ENCODE peak calls at places on chromosomes 11 and 22, in four cellular contexts. I is GM12878, M is K562, O is HepG2. D is an unnamed sample.

GRCh38 chr11:95732930-95733602 is 56.5 kb downstream of the FAM76B start:
- DNase-seq in I (no peak), O (no peak), M (peak), D (no peak)

GRCh38 chr22:25564979-25565677 is 653 bp downstream of the GRK3 start:
- DNase-seq in O (no peak), I (no peak), M (peak), D (no peak)

GRCh38 chr11:120121336-120121735 is 16.6 kb downstream of the TRIM29 start:
- DNase-seq in I (no peak), O (no peak), M (no peak), D (no peak)

GRCh38 chr11:125343086-125343731 is 152.9 kb downstream of the FEZ1 start:
- DNase-seq in M (no peak), O (no peak), I (no peak), D (no peak)

GRCh38 chr11:931385-931784 is 5.7 kb downstream of the AP2A2 start:
- DNase-seq in M (no peak), I (no peak), O (no peak), D (no peak)

GRCh38 chr11:70059971-70060370 is 18.1 kb upstream of the ANO1 start:
- DNase-seq in M (no peak), I (no peak), O (no peak), D (no peak)

GRCh38 chr11:97965849-97966646 is 1054.7 kb upstream of the CNTN5 start:
- DNase-seq in M (no peak), O (no peak), I (no peak), D (no peak)

GRCh38 chr11:36155770-36156485 is 133.3 kb downstream of the COMMD9 start:
- DNase-seq in I (no peak), O (no peak), M (no peak), D (no peak)

GRCh38 chr11:102238287-102238894 is 78.9 kb upstream of the BIRC3 start:
- DNase-seq in M (no peak), O (peak), I (no peak), D (no peak)

GRCh38 chr11:102240502-102240901 is 76.8 kb upstream of the BIRC3 start:
- DNase-seq in I (no peak), O (no peak), M (no peak), D (no peak)

GRCh38 chr11:102243399-102243884 is 73.8 kb upstream of the BIRC3 start:
- DNase-seq in O (no peak), M (no peak), I (no peak), D (no peak)

GRCh38 chr11:102239906-102240305 is 77.4 kb upstream of the BIRC3 start:
- DNase-seq in I (no peak), M (no peak), O (no peak), D (no peak)

DNA sequence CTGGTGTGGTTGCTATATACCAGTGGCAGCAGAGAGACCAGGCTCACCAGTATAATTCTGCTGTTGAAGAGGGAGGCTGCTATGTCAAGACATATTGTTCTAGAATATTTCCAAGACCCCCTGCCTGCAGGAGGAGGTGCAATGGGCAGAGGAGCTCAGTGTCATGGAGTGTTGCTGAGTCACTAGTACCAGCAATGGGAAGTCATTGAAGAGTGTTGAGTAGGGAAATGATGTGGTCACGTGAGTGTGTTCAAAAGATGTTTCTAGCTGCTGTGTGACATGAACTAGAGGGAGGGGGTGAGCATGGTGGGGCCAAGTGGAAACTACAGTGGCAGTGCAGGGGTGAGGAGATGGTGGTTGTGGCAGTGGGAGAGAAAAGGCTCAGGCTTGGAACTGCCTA is 76.3 kb upstream of the BIRC3 start:
- DNase-seq in I (no peak), M (no peak), O (no peak), D (no peak)
- TF ChIP-seq SP1 in I (no peak), M (no peak), O (no peak), D (no peak)

GRCh38 chr11:113339909-113340569 is 25.7 kb downstream of the TTC12 start:
- DNase-seq in I (no peak), M (no peak), O (no peak), D (no peak)

GRCh38 chr11:113341388-113342165 is 27.2 kb downstream of the TTC12 start:
- DNase-seq in I (no peak), O (no peak), M (no peak), D (no peak)

GRCh38 chr11:113334183-113334582 is 19.8 kb downstream of the TTC12 start:
- DNase-seq in O (no peak), I (no peak), M (no peak), D (no peak)

GRCh38 chr11:113332638-113333329 is 18.4 kb downstream of the TTC12 start:
- DNase-seq in M (no peak), O (no peak), I (no peak), D (no peak)

DNA sequence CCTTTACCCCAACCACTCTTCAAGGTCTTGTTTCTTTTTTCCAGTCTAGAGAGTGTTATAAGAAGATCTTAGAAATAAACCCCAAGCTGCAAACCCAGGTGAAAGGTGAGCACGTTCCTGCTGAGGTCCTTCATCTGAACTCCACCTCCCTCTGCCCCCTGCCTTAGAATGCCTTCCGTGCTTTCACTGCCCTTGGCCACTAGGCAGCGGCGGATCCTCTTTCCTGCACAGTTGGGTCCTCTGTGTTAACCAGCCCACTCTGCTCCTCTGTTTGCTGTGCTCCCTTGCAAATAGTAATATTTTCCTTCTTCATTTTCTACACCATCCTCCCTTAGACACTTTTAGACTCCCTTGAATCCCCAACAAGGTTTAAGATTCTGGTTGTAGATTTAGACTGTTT is 24.3 kb downstream of the TTC12 start:
- DNase-seq in M (no peak), I (no peak), O (no peak), D (no peak)
- TF ChIP-seq BHLHE40 in M (no peak), I (no peak), O (no peak), D (no peak)

GRCh38 chr11:60706931-60707330 is 7.5 kb downstream of the MS4A8 start:
- DNase-seq in O (no peak), M (no peak), I (no peak), D (no peak)

GRCh38 chr11:60711316-60711715 is 11.9 kb downstream of the MS4A8 start:
- DNase-seq in M (no peak), O (no peak), I (no peak), D (no peak)

GRCh38 chr11:60705895-60706294 is 6.5 kb downstream of the MS4A8 start:
- DNase-seq in I (no peak), O (no peak), M (no peak), D (no peak)

GRCh38 chr11:60710482-60710881 is 11.1 kb downstream of the MS4A8 start:
- DNase-seq in O (no peak), I (no peak), M (peak), D (peak)
- TF ChIP-seq SP1 in O (no peak), I (no peak), M (no peak), D (no peak)

GRCh38 chr11:118661425-118662301 is 17.8 kb downstream of the TREH start:
- DNase-seq in O (no peak), I (no peak), M (no peak), D (no peak)
- TF ChIP-seq BHLHE40 in O (no peak), I (no peak), M (no peak), D (no peak)

GRCh38 chr11:121933694-121934093 is 182.3 kb downstream of the BLID start:
- DNase-seq in I (no peak), M (no peak), O (no peak), D (no peak)

GRCh38 chr11:121931121-121931520 is 184.9 kb downstream of the BLID start:
- DNase-seq in M (no peak), O (no peak), I (no peak), D (no peak)

GRCh38 chr11:121933294-121933693 is 182.7 kb downstream of the BLID start:
- DNase-seq in I (no peak), O (no peak), M (no peak), D (no peak)

GRCh38 chr11:121931748-121932352 is 184.2 kb downstream of the BLID start:
- DNase-seq in M (no peak), O (peak), I (no peak), D (no peak)

GRCh38 chr11:121932646-121933185 is 183.3 kb downstream of the BLID start:
- DNase-seq in I (no peak), M (no peak), O (peak), D (no peak)
- TF ChIP-seq SP1 in I (no peak), M (no peak), O (no peak), D (no peak)

GRCh38 chr22:35328472-35328885 is 28.8 kb downstream of the TOM1 start:
- DNase-seq in O (peak), I (no peak), M (no peak), D (no peak)

GRCh38 chr22:35329114-35329847 is 29.6 kb downstream of the TOM1 start:
- DNase-seq in I (no peak), O (no peak), M (no peak), D (no peak)

GRCh38 chr22:35333220-35333619 is 33.5 kb downstream of the TOM1 start:
- DNase-seq in I (no peak), O (no peak), M (no peak), D (no peak)

GRCh38 chr22:35327690-35328471 is 28.2 kb downstream of the TOM1 start:
- DNase-seq in M (no peak), O (no peak), I (no peak), D (no peak)

DNA sequence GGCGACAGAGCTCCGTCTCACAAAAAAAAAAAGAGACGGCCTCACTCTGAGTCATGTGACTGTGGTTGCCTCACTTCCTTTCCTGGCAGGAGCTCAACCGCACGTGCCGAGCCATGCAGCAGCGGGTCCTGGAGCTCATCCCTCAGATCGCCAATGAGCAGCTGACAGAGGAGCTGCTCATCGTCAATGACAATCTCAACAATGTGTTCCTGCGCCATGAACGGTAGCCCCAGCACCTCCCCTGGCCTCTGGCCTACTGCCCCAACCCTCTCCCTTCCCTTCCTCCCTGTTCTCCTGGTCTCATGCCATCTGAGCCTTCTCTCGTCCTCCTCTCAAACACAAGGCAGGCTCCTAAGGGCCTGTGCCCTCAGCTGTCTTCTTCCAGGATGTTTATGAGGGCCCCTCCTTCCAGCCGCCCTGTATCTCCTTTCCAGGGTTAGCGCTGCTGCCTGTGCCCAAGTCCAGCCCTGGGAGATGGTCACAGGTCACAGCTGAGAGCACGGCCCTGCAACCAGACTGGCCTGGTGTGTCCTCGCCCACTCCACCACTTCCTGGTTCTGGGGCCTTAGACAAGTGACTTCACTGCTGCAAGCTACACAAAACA is 30.7 kb downstream of the TOM1 start:
- DNase-seq in I (no peak), O (no peak), M (no peak), D (no peak)
- TF ChIP-seq BHLHE40 in I (peak), O (peak), M (peak), D (no peak)

GRCh38 chr11:67303132-67303988 is at the start of gene SSH3:
- DNase-seq in M (no peak), O (peak), I (no peak), D (peak)
- TF ChIP-seq SP1 in M (no peak), O (no peak), I (no peak), D (no peak)

D was measured in HEK293T.